ENCODE peak calls at places on chromosomes 16 and 17, in six cellular contexts. One of them, this sample, is unnamed.

GRCh38 chr17:35345926-35346771 is 27.3 kb downstream of the SLFN11 start:
- DNase-seq in HCT116: no peak
- DNase-seq in endothelial cell of umbilical vein: peak; percentile 45
- DNase-seq in upper lobe of left lung: peak; percentile 72
- DNase-seq in stomach: peak; percentile 30
- DNase-seq in suprapubic skin: peak; percentile 88
- DNase-seq in this sample: no peak

GRCh38 chr16:78639775-78640174 is 540.3 kb downstream of the WWOX start:
- DNase-seq in HCT116: no peak
- DNase-seq in endothelial cell of umbilical vein: no peak
- DNase-seq in upper lobe of left lung: no peak
- DNase-seq in stomach: no peak
- DNase-seq in suprapubic skin: no peak
- DNase-seq in this sample: no peak

GRCh38 chr17:17514993-17515920 is 19.1 kb upstream of the RASD1 start:
- DNase-seq in HCT116: no peak
- DNase-seq in endothelial cell of umbilical vein: no peak
- DNase-seq in upper lobe of left lung: no peak
- DNase-seq in stomach: no peak
- DNase-seq in suprapubic skin: no peak
- DNase-seq in this sample: no peak

GRCh38 chr16:21590287-21590686 is 9.1 kb upstream of the METTL9 start:
- DNase-seq in HCT116: no peak
- DNase-seq in endothelial cell of umbilical vein: no peak
- DNase-seq in upper lobe of left lung: no peak
- DNase-seq in stomach: no peak
- DNase-seq in suprapubic skin: no peak
- DNase-seq in this sample: no peak

GRCh38 chr16:5951486-5951885 is 853.9 kb upstream of the EEF2KMT start:
- DNase-seq in HCT116: no peak
- DNase-seq in endothelial cell of umbilical vein: no peak
- DNase-seq in upper lobe of left lung: no peak
- DNase-seq in stomach: no peak
- DNase-seq in suprapubic skin: no peak
- DNase-seq in this sample: no peak

GRCh38 chr17:74977802-74978201 is 5.2 kb upstream of the HID1 start:
- DNase-seq in HCT116: no peak
- DNase-seq in endothelial cell of umbilical vein: no peak
- DNase-seq in upper lobe of left lung: no peak
- DNase-seq in stomach: no peak
- DNase-seq in suprapubic skin: no peak
- DNase-seq in this sample: no peak

GRCh38 chr17:76707985-76708807 is 2.6 kb downstream of the MXRA7 start:
- DNase-seq in HCT116: no peak
- DNase-seq in endothelial cell of umbilical vein: no peak
- DNase-seq in upper lobe of left lung: no peak
- DNase-seq in stomach: no peak
- DNase-seq in suprapubic skin: no peak
- DNase-seq in this sample: no peak

GRCh38 chr16:3642397-3643094 is 11.9 kb upstream of the DNASE1 start:
- DNase-seq in HCT116: peak; percentile 28
- DNase-seq in endothelial cell of umbilical vein: peak; percentile 29
- DNase-seq in upper lobe of left lung: peak; percentile 14
- DNase-seq in stomach: peak; percentile 45
- DNase-seq in suprapubic skin: peak; percentile 72
- DNase-seq in this sample: no peak

GRCh38 chr17:15966183-15966878 is 21.4 kb downstream of the ADORA2B start:
- DNase-seq in HCT116: no peak
- DNase-seq in endothelial cell of umbilical vein: peak; percentile 88
- DNase-seq in upper lobe of left lung: peak; percentile 94
- DNase-seq in stomach: peak; percentile 72
- DNase-seq in suprapubic skin: no peak
- DNase-seq in this sample: no peak

GRCh38 chr17:35046245-35046644 is 17.3 kb downstream of the RFFL start:
- DNase-seq in HCT116: no peak
- DNase-seq in endothelial cell of umbilical vein: no peak
- DNase-seq in upper lobe of left lung: no peak
- DNase-seq in stomach: no peak
- DNase-seq in suprapubic skin: no peak
- DNase-seq in this sample: no peak

GRCh38 chr17:12571606-12572005 is 94.1 kb upstream of the MYOCD start:
- DNase-seq in HCT116: no peak
- DNase-seq in endothelial cell of umbilical vein: no peak
- DNase-seq in upper lobe of left lung: no peak
- DNase-seq in stomach: no peak
- DNase-seq in suprapubic skin: no peak
- DNase-seq in this sample: no peak

GRCh38 chr16:73016488-73016830 is 31.5 kb downstream of the ZFHX3 start:
- DNase-seq in HCT116: no peak
- DNase-seq in endothelial cell of umbilical vein: peak; percentile 29
- DNase-seq in upper lobe of left lung: no peak
- DNase-seq in stomach: no peak
- DNase-seq in suprapubic skin: no peak
- DNase-seq in this sample: no peak

GRCh38 chr17:3887394-3887793 is 5.5 kb downstream of the CAMKK1 start:
- DNase-seq in HCT116: no peak
- DNase-seq in endothelial cell of umbilical vein: no peak
- DNase-seq in upper lobe of left lung: no peak
- DNase-seq in stomach: no peak
- DNase-seq in suprapubic skin: no peak
- DNase-seq in this sample: no peak

GRCh38 chr17:3890082-3890892 is 2.6 kb downstream of the CAMKK1 start:
- DNase-seq in HCT116: peak; percentile 52
- DNase-seq in endothelial cell of umbilical vein: peak; percentile 77
- DNase-seq in upper lobe of left lung: peak; percentile 67
- DNase-seq in stomach: peak; percentile 41
- DNase-seq in suprapubic skin: peak; percentile 93
- DNase-seq in this sample: no peak

GRCh38 chr17:3887811-3888210 is 5.0 kb downstream of the CAMKK1 start:
- DNase-seq in HCT116: no peak
- DNase-seq in endothelial cell of umbilical vein: no peak
- DNase-seq in upper lobe of left lung: no peak
- DNase-seq in stomach: no peak
- DNase-seq in suprapubic skin: no peak
- DNase-seq in this sample: no peak

GRCh38 chr17:3889613-3890012 is 3.2 kb downstream of the CAMKK1 start:
- DNase-seq in HCT116: no peak
- DNase-seq in endothelial cell of umbilical vein: no peak
- DNase-seq in upper lobe of left lung: no peak
- DNase-seq in stomach: no peak
- DNase-seq in suprapubic skin: no peak
- DNase-seq in this sample: no peak

DNA sequence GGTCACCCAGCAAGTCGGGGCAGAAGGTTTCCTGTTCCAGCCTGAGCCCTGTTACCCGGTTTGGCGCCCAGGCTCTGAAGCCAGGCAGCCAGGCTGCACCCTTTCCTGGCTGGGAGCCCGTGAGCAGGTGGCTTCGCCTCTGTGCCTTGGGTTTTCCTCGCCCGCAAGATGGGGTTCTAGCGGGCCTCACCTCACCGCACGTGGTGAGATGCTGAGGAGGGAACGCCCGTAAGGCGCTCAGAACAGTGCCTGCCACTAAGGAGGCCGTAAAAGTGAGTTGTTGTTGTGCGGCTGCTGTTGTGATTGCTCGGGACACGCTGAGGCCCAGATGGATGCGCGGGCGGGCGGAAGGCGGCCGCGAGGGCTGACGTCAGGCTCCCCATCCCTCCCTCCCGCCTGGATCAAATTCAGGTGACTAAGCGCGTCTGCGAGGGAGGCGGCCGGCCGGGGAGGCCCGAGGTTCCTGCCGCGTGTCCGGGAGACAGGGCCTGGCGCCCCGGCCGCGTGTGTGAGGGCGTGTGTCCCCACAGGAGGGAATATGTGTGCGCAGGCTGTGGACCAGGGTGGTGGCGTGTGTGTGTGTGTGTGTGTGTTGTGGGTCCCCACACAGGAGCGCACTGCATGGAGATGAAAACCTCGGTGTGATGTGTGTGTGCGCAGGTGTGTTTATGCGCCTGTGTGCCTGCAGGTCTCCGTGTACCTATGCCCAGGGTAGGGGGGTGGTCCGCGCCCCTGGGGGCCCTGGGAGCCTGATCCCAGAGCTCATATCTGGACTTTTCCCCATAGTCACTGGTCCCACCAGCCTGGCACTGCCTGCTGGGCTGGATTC is 4.3 kb downstream of the CAMKK1 start:
- DNase-seq in HCT116: peak; percentile 72
- DNase-seq in endothelial cell of umbilical vein: peak; percentile 80
- DNase-seq in upper lobe of left lung: no peak
- DNase-seq in stomach: peak; percentile 81
- DNase-seq in suprapubic skin: peak; percentile 94
- DNase-seq in this sample: no peak
- TF ChIP-seq POLR2AphosphoS5 in HCT116: peak; percentile 72
- TF ChIP-seq POLR2AphosphoS5 in endothelial cell of umbilical vein: peak; percentile 21
- TF ChIP-seq POLR2AphosphoS5 in upper lobe of left lung: no peak
- TF ChIP-seq POLR2AphosphoS5 in stomach: peak; percentile 56
- TF ChIP-seq POLR2AphosphoS5 in suprapubic skin: peak; percentile 61
- TF ChIP-seq POLR2AphosphoS5 in this sample: no peak

DNA sequence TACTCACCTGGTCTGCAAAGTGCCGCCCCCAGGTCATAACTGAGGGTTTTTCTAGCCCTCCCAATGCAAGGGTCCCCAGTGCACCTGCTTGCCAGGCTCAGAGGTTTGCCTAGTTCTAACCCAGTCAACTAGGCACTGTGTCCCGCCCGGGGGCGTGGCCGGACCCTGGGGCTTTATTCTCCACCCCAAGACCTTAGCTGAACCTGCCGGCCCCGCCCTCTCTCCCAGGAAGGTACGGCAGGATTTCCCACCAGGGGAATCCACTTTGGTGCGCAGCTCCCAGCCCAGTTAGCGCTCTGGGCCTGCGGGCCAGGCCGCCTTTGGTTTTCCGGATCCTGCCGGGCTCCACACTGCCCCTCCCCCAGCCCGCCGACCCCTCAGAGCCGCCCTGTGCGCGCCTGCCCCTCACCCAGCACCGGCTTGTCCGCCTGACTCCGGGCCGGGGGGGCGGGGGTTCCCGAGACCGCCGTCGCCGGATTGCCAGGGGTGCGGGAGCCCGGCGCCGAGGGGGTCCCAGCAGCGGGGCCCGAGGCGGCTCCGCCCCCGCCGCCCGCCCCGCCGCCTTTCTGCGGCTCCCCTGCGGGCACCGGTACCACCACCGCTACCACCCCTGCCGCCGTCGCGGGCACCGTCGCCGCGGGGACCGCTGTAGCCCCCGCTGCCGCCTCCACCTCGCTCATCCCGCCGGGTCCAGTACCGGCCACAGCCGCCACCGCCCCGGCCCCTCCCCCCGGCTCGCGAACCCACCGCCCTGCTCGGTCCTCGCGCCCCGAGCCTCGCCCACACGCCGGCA is 422 bp downstream of the YBX2 start:
- DNase-seq in HCT116: no peak
- DNase-seq in endothelial cell of umbilical vein: no peak
- DNase-seq in upper lobe of left lung: peak; percentile 69
- DNase-seq in stomach: peak; percentile 61
- DNase-seq in suprapubic skin: no peak
- DNase-seq in this sample: no peak
- TF ChIP-seq POLR2AphosphoS5 in HCT116: no peak
- TF ChIP-seq POLR2AphosphoS5 in endothelial cell of umbilical vein: no peak
- TF ChIP-seq POLR2AphosphoS5 in upper lobe of left lung: no peak
- TF ChIP-seq POLR2AphosphoS5 in stomach: no peak
- TF ChIP-seq POLR2AphosphoS5 in suprapubic skin: no peak
- TF ChIP-seq POLR2AphosphoS5 in this sample: no peak

GRCh38 chr16:65807858-65808257 is 558.6 kb upstream of the CDH5 start:
- DNase-seq in HCT116: no peak
- DNase-seq in endothelial cell of umbilical vein: no peak
- DNase-seq in upper lobe of left lung: no peak
- DNase-seq in stomach: no peak
- DNase-seq in suprapubic skin: no peak
- DNase-seq in this sample: no peak

GRCh38 chr16:65808735-65809134 is 557.8 kb upstream of the CDH5 start:
- DNase-seq in HCT116: no peak
- DNase-seq in endothelial cell of umbilical vein: no peak
- DNase-seq in upper lobe of left lung: no peak
- DNase-seq in stomach: no peak
- DNase-seq in suprapubic skin: no peak
- DNase-seq in this sample: no peak

GRCh38 chr16:65809627-65810026 is 556.9 kb upstream of the CDH5 start:
- DNase-seq in HCT116: no peak
- DNase-seq in endothelial cell of umbilical vein: no peak
- DNase-seq in upper lobe of left lung: no peak
- DNase-seq in stomach: no peak
- DNase-seq in suprapubic skin: no peak
- DNase-seq in this sample: no peak
- TF ChIP-seq POLR2AphosphoS5 in HCT116: no peak
- TF ChIP-seq POLR2AphosphoS5 in endothelial cell of umbilical vein: no peak
- TF ChIP-seq POLR2AphosphoS5 in upper lobe of left lung: no peak
- TF ChIP-seq POLR2AphosphoS5 in stomach: no peak
- TF ChIP-seq POLR2AphosphoS5 in suprapubic skin: no peak
- TF ChIP-seq POLR2AphosphoS5 in this sample: no peak

GRCh38 chr17:43528988-43529814 is 16.9 kb downstream of the ETV4 start:
- DNase-seq in HCT116: no peak
- DNase-seq in endothelial cell of umbilical vein: no peak
- DNase-seq in upper lobe of left lung: no peak
- DNase-seq in stomach: no peak
- DNase-seq in suprapubic skin: no peak
- DNase-seq in this sample: no peak
- TF ChIP-seq POLR2AphosphoS5 in HCT116: no peak
- TF ChIP-seq POLR2AphosphoS5 in endothelial cell of umbilical vein: no peak
- TF ChIP-seq POLR2AphosphoS5 in upper lobe of left lung: no peak
- TF ChIP-seq POLR2AphosphoS5 in stomach: no peak
- TF ChIP-seq POLR2AphosphoS5 in suprapubic skin: no peak
- TF ChIP-seq POLR2AphosphoS5 in this sample: no peak

DNA sequence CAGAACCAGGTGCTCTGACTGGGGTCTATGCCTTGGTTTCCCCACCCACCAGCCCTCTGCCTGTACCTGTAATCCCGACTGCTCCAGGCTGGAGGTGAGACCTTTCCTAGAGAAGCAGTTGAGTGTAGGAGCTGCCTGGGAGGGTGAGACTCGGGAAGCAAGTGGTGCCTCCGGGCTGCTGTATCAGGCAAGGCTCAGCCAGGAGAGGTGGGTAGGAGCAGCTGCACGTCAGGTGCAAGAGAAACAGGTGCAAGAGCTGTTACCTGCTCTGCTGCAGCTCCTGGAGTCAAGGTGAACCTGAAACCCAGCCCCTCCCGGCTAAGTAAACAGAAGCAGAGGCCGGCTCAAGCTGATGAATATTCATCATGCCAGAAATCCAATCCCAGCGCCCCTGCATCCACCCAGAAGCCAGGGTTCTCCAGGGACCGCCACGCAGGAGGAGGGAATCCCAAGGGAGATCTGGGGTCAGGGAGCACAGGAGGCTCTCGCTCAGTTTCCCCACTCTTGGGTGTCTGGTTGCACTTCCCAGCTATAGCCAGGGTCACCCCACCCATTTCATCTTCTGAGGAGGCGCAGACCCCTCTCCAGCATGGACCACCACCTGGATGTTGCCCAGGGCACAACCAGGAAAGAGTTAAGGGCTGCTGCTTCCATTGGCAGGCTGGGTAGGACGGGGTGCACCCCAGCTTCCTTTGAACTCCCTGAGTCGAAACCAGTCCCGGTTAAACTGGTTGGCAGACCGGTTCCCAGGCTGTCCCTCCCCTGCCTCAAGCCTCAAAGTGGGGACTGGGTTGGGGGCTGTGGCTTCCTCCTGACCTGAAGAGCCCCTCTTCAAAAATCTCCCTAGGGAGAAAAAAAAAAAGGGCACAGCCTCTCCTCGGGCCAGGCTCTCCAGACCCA is at the start of gene PRR15L:
- DNase-seq in HCT116: no peak
- DNase-seq in endothelial cell of umbilical vein: no peak
- DNase-seq in upper lobe of left lung: peak; percentile 91
- DNase-seq in stomach: peak; percentile 93
- DNase-seq in suprapubic skin: no peak
- DNase-seq in this sample: no peak
- TF ChIP-seq POLR2AphosphoS5 in HCT116: no peak
- TF ChIP-seq POLR2AphosphoS5 in endothelial cell of umbilical vein: no peak
- TF ChIP-seq POLR2AphosphoS5 in upper lobe of left lung: peak; percentile 90
- TF ChIP-seq POLR2AphosphoS5 in stomach: peak; percentile 93
- TF ChIP-seq POLR2AphosphoS5 in suprapubic skin: no peak
- TF ChIP-seq POLR2AphosphoS5 in this sample: no peak